ENCODE peak calls at places on chromosome 19, in four cellular contexts. U is HFFc6, C is AG04450, O is HCT116. H is an unnamed sample.

GRCh38 chr19:1483067-1483978 is 4.3 kb upstream of the C19orf25 start:
- DNase-seq in C (no peak), O (no peak), U (no peak), H (no peak)

GRCh38 chr19:42596391-42597071 is 1.8 kb upstream of the CEACAM8 start:
- DNase-seq in O (no peak), U (no peak), C (no peak), H (peak)

GRCh38 chr19:42352216-42352892 is 26.9 kb downstream of the MEGF8 start:
- DNase-seq in U (peak), C (no peak), O (no peak), H (no peak)

GRCh38 chr19:7916137-7916907 is 1.7 kb downstream of the TGFBR3L start:
- DNase-seq in U (peak), C (no peak), O (no peak), H (peak)

GRCh38 chr19:55141696-55142095 is 7.3 kb downstream of the TNNT1 start:
- DNase-seq in U (no peak), C (no peak), O (no peak), H (no peak)

GRCh38 chr19:46946611-46947238 is 72.9 kb upstream of the NPAS1 start:
- DNase-seq in O (no peak), C (no peak), U (no peak), H (no peak)

GRCh38 chr19:1657632-1658445 is 5.4 kb upstream of the TCF3 start:
- DNase-seq in U (no peak), O (no peak), C (no peak), H (no peak)

GRCh38 chr19:2503521-2504109 is 27.7 kb downstream of the GADD45B start:
- DNase-seq in O (peak), C (no peak), U (peak), H (no peak)

GRCh38 chr19:389246-389934 is 19.6 kb downstream of the C2CD4C start:
- DNase-seq in U (no peak), O (no peak), C (no peak), H (no peak)

GRCh38 chr19:5536337-5536894 is 31.3 kb downstream of the TINCR start:
- DNase-seq in U (peak), O (peak), C (no peak), H (no peak)
- TF ChIP-seq CTCF in U (no peak), O (no peak), C (no peak), H (no peak)

GRCh38 chr19:11494634-11495285 is 10.9 kb downstream of the ZNF653 start:
- DNase-seq in U (no peak), C (no peak), O (no peak), H (no peak)
- TF ChIP-seq CTCF in U (no peak), C (no peak), O (no peak), H (no peak)

GRCh38 chr19:58024661-58025060 is 9.2 kb upstream of the ZSCAN1 start:
- DNase-seq in O (no peak), U (no peak), C (no peak), H (no peak)

GRCh38 chr19:58020129-58020528 is 13.7 kb upstream of the ZSCAN1 start:
- DNase-seq in O (no peak), C (no peak), U (no peak), H (no peak)

GRCh38 chr19:58020985-58021384 is 12.8 kb upstream of the ZSCAN1 start:
- DNase-seq in C (no peak), U (no peak), O (no peak), H (no peak)

GRCh38 chr19:58022283-58022660 is 11.6 kb upstream of the ZSCAN1 start:
- DNase-seq in C (no peak), O (no peak), U (no peak), H (no peak)

DNA sequence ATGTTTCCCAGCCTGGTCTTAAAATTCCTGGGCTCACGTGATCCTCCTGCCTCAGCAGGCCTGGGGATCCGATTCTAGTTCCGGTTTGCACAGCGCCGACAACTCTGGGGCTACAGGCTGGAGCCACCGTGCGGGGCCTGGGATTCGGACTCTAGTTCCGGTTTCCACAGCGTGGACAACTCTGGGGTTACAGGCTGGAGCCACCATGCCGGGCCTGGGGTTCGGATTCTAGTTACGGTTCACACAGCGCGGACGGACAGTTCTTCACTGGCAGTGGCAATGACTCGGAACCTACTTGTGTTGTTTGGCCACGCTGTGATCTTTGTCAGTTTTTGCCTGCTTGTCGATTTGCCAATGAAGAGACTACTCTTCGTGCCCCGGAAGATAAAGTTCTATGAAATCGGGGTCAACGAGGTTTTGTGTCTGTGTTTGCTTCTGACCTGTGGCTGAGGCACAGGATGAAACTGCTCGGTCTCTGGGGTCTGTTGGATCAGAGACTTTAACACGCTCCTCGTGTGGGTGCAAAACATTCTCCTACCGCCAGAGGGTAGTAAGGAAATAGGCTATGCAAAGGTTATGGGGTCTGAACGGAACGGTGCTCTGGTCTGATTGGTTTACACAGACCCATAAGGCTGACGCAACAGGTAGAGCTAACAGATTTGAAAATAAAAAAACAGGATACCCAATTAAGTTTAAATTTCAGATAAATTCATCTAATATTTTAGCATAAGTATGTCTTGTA is 12.1 kb upstream of the ZSCAN1 start:
- DNase-seq in O (no peak), U (no peak), C (no peak), H (no peak)
- TF ChIP-seq CTCF in O (peak), U (peak), C (peak), H (no peak)

GRCh38 chr19:50632151-50632835 is 7.4 kb downstream of the SYT3 start:
- DNase-seq in O (no peak), C (no peak), U (no peak), H (no peak)
- TF ChIP-seq CTCF in O (no peak), C (no peak), U (no peak), H (no peak)

DNA sequence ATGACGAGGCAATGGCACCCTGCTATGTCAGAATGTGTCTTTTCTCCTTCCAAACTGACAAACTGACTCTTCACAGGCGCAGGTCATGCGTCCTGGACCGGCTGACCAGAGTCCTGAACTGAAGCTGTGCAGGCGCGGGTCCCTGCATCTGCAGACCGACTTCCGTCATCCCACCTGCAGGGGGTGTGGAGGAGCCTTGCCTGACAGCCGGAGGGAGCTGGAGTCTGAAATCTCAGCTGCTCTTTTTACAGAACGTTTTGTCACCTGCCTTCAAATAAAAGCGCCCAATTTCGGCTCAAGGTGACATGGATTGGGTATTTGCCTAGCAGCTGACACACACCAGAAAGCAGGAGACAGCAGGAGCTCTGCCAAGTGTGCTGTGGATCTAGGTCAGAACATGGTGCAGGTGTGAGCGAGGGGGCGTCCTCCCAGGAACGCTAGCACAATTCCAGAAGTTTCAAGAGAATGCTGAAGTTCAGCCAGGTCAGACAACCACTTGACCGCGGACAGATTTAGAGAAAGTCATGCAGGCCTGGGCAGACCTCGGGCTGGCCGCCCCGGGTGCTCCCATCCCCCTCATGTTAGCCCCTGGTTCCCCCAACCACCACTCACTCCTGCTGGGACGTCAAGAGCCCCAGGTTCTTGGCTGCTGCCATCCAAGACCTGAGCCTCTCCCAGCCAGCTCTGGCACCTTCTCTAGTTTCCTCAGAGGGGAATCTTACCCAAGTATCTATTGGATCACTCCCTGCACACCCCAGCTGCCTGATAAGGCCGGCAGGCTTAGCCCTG is 32.8 kb downstream of the ELL start:
- DNase-seq in C (no peak), U (no peak), O (no peak), H (no peak)
- TF ChIP-seq CTCF in C (peak), U (no peak), O (peak), H (no peak)